ENCODE peak calls at places on chromosomes 16 and 17, in eight cellular contexts. Q is stimulated activated CD4-positive, alpha-beta T cell treated with anti-CD3 and anti-CD28 coated beads, Interleukin-15, amount 100 ng/mL, for 1 hour; F is cardiac fibroblast; U is GM23248; Y is NCI-H2171; J is AG08395; P is NCI-H1436; V is activated CD4-positive, alpha-beta T cell treated with anti-CD3 and anti-CD28 coated beads, Interleukin-2, amount 10 ng/mL, durations not matched to agents 7 days and 5 days. W is an unnamed sample.

GRCh38 chr17:76246080-76247066 is 6.1 kb upstream of the RNF157 start:
- DNase-seq in Q (no peak), F (no peak), U (peak), Y (no peak), J (no peak), P (no peak), V (peak), W (no peak)

GRCh38 chr17:38693700-38694329 is 11.3 kb upstream of the MLLT6 start:
- DNase-seq in Q (no peak), F (peak), U (peak), Y (no peak), J (peak), P (no peak), V (no peak), W (no peak)

GRCh38 chr17:78748730-78749317 is 33.2 kb downstream of the CYTH1 start:
- DNase-seq in Q (peak), F (peak), U (peak), Y (no peak), J (peak), P (no peak), V (peak), W (peak)

GRCh38 chr16:56743840-56744239 is 13.9 kb downstream of the NUP93 start:
- DNase-seq in Q (no peak), F (peak), U (peak), Y (no peak), J (peak), P (no peak), V (no peak), W (peak)

GRCh38 chr16:55711959-55712876 is 56.4 kb downstream of the SLC6A2 start:
- DNase-seq in Q (peak), F (peak), U (peak), Y (peak), J (peak), P (peak), V (peak), W (peak)

GRCh38 chr16:8720967-8721692 is 46.7 kb downstream of the ABAT start:
- DNase-seq in Q (no peak), F (no peak), U (no peak), Y (no peak), J (no peak), P (no peak), V (no peak), W (no peak)

GRCh38 chr17:61144137-61144536 is 255.5 kb upstream of the TBX2 start:
- DNase-seq in Q (no peak), F (peak), U (no peak), Y (no peak), J (no peak), P (no peak), V (no peak), W (no peak)

GRCh38 chr17:79943354-79944241 is 92.1 kb downstream of the TBC1D16 start:
- DNase-seq in Q (no peak), F (no peak), U (no peak), Y (no peak), J (no peak), P (no peak), V (no peak), W (no peak)

GRCh38 chr16:17561056-17561455 is 90.3 kb upstream of the XYLT1 start:
- DNase-seq in Q (no peak), F (no peak), U (no peak), Y (no peak), J (no peak), P (no peak), V (no peak), W (no peak)

GRCh38 chr16:68737730-68738590 is 868 bp downstream of the CDH1 start:
- DNase-seq in Q (no peak), F (no peak), U (no peak), Y (peak), J (no peak), P (peak), V (no peak), W (peak)

GRCh38 chr16:87826798-87827587 is 42.3 kb downstream of the SLC7A5 start:
- DNase-seq in Q (no peak), F (no peak), U (no peak), Y (no peak), J (no peak), P (no peak), V (no peak), W (no peak)

GRCh38 chr16:72829846-72830620 is 217.9 kb downstream of the ZFHX3 start:
- DNase-seq in Q (no peak), F (peak), U (peak), Y (no peak), J (no peak), P (no peak), V (no peak), W (no peak)

GRCh38 chr16:85883813-85884212 is 15.1 kb upstream of the IRF8 start:
- DNase-seq in Q (no peak), F (no peak), U (no peak), Y (no peak), J (no peak), P (no peak), V (no peak), W (no peak)

GRCh38 chr16:75282811-75283281 is 31.4 kb upstream of the BCAR1 start:
- DNase-seq in Q (no peak), F (peak), U (peak), Y (peak), J (peak), P (peak), V (no peak), W (no peak)

GRCh38 chr16:72876981-72877373 is 171.0 kb downstream of the ZFHX3 start:
- DNase-seq in Q (no peak), F (peak), U (no peak), Y (no peak), J (peak), P (no peak), V (no peak), W (no peak)

GRCh38 chr17:10120749-10121148 is 77.7 kb downstream of the GAS7 start:
- DNase-seq in Q (no peak), F (no peak), U (no peak), Y (no peak), J (no peak), P (no peak), V (peak), W (no peak)

GRCh38 chr16:68166264-68166663 is 69.7 kb downstream of the ESRP2 start:
- DNase-seq in Q (no peak), F (no peak), U (no peak), Y (no peak), J (no peak), P (no peak), V (no peak), W (no peak)

GRCh38 chr16:87194172-87194571 is 123.0 kb downstream of the C16orf95 start:
- DNase-seq in Q (no peak), F (no peak), U (no peak), Y (no peak), J (no peak), P (no peak), V (no peak), W (no peak)

GRCh38 chr17:9258115-9259020 is 237.1 kb downstream of the NTN1 start:
- DNase-seq in Q (no peak), F (no peak), U (no peak), Y (no peak), J (no peak), P (no peak), V (no peak), W (no peak)

GRCh38 chr17:57991537-57991936 is 3.5 kb upstream of the VEZF1 start:
- DNase-seq in Q (no peak), F (no peak), U (no peak), Y (no peak), J (no peak), P (no peak), V (no peak), W (peak)

GRCh38 chr17:76834889-76835288 is 33.3 kb upstream of the MGAT5B start:
- DNase-seq in Q (no peak), F (no peak), U (no peak), Y (no peak), J (no peak), P (no peak), V (no peak), W (no peak)

GRCh38 chr17:7204828-7205461 is 14.7 kb downstream of the DLG4 start:
- DNase-seq in Q (peak), F (peak), U (peak), Y (peak), J (peak), P (peak), V (peak), W (peak)

GRCh38 chr16:65598626-65599025 is 476.8 kb upstream of the CDH11 start:
- DNase-seq in Q (no peak), F (no peak), U (no peak), Y (no peak), J (no peak), P (no peak), V (no peak), W (no peak)

GRCh38 chr16:52721331-52721730 is 174.4 kb upstream of the TOX3 start:
- DNase-seq in Q (no peak), F (no peak), U (no peak), Y (no peak), J (no peak), P (no peak), V (no peak), W (no peak)

GRCh38 chr16:27638833-27639587 is 89.1 kb downstream of the KATNIP start:
- DNase-seq in Q (no peak), F (no peak), U (no peak), Y (no peak), J (no peak), P (no peak), V (no peak), W (no peak)

GRCh38 chr17:48307814-48308411 is 122.1 kb downstream of the SKAP1 start:
- DNase-seq in Q (peak), F (peak), U (peak), Y (peak), J (peak), P (peak), V (peak), W (peak)

GRCh38 chr16:11312718-11313492 is 31.8 kb upstream of the PRM1 start:
- DNase-seq in Q (no peak), F (peak), U (peak), Y (no peak), J (peak), P (no peak), V (peak), W (peak)

GRCh38 chr16:1379054-1379862 is 27.5 kb downstream of the GNPTG start:
- DNase-seq in Q (peak), F (peak), U (peak), Y (peak), J (peak), P (peak), V (peak), W (peak)

W was measured in erythroblast.